ENCODE peak calls at places on chromosomes 2 and 18, in six cellular contexts. S is hepatocyte; W is tibial artery; K is heart left ventricle; E is CD8-positive, alpha-beta T cell; A is right lobe of liver. R is an unnamed sample.

GRCh38 chr2:106269591-106270291 is 75.6 kb upstream of the UXS1 start:
- DNase-seq in A (peak), W (peak), E (no peak), K (peak), S (no peak), R (no peak)

GRCh38 chr18:23540867-23541266 is 37.6 kb downstream of the RMC1 start:
- DNase-seq in A (no peak), K (no peak), S (no peak), E (no peak), W (no peak), R (no peak)

GRCh38 chr2:33001823-33002222 is 55.1 kb downstream of the LTBP1 start:
- DNase-seq in A (peak), K (no peak), E (no peak), S (no peak), W (no peak), R (no peak)

GRCh38 chr2:135993421-135993820 is 8.0 kb upstream of the DARS1 start:
- DNase-seq in W (no peak), A (no peak), E (no peak), K (no peak), S (no peak), R (no peak)

GRCh38 chr18:50879302-50880107 is 587 bp downstream of the ME2 start:
- DNase-seq in W (peak), A (no peak), K (peak), S (no peak), E (peak), R (peak)

GRCh38 chr2:20351555-20352229 is 1.0 kb upstream of the PUM2 start:
- DNase-seq in K (no peak), A (peak), E (no peak), W (no peak), S (peak), R (no peak)

GRCh38 chr18:33469699-33470098 is 29.2 kb upstream of the CCDC178 start:
- DNase-seq in S (no peak), K (no peak), A (no peak), E (no peak), W (no peak), R (no peak)

GRCh38 chr18:1049173-1049572 is 144.5 kb downstream of the ADCYAP1 start:
- DNase-seq in W (no peak), A (no peak), K (no peak), S (no peak), E (no peak), R (no peak)

DNA sequence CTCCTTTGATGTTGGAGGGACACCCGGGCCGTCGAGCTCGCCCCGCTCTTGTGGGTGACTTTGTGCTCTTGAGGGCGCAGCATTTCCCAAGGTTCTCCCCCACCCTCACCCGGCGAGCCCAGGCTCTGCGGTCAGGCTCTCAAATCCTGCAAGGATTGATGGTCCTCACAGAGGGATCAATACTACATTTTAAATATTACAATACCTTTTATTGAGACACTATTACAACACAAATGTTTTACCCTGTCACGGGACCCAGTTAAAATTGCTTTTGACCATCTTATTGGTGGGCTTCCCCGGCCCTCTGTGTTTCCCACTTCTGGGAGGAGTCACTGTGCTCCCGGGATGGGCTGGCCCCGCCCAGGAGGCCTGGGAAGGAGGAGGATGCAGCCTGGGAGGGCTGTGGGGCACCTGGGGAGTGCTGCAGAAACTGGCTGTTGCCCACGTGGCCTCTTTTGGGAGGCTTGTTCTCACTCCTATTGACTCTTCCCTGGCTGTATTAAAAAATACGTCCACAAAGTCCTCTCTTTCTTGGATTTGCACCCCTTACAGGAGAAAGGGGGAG is 222.7 kb downstream of the INSIG2 start:
- DNase-seq in E (no peak), S (peak), W (no peak), K (no peak), A (no peak), R (no peak)
- H3K4me3 ChIP-seq in E (peak), S (peak), W (no peak), K (peak), A (no peak), R (peak)

DNA sequence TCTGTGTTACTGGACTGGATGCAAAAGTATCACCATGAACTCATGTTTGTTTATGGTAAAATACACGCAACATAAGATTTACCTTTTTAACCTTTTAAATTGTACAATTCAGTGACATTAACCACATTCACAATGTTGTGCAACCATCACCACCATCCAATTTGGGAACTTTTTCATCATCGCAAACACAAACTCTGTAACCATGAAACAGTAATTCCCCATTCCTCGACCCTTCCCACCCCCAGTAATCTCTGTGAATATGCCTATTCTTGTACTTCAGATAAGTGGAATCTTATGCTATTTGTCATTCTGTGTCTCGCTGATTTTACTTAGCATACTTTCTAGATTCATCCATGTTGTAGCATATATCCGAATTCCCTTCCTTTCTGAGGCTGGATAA is 31.1 kb upstream of the EPAS1 start:
- DNase-seq in W (no peak), A (no peak), E (no peak), S (no peak), K (no peak), R (no peak)
- H3K4me3 ChIP-seq in W (no peak), A (no peak), E (no peak), S (no peak), K (no peak), R (no peak)

GRCh38 chr2:156538083-156538504 is 101.9 kb downstream of the GPD2 start:
- DNase-seq in E (no peak), A (no peak), W (no peak), S (no peak), K (no peak), R (peak)
- H3K4me3 ChIP-seq in E (no peak), A (no peak), W (no peak), S (no peak), K (no peak), R (no peak)

GRCh38 chr2:236969075-236969474 is 116.6 kb upstream of the COPS8 start:
- DNase-seq in K (no peak), E (no peak), W (no peak), S (no peak), A (peak), R (no peak)
- H3K4me3 ChIP-seq in K (no peak), E (no peak), W (no peak), S (no peak), A (no peak), R (no peak)

DNA sequence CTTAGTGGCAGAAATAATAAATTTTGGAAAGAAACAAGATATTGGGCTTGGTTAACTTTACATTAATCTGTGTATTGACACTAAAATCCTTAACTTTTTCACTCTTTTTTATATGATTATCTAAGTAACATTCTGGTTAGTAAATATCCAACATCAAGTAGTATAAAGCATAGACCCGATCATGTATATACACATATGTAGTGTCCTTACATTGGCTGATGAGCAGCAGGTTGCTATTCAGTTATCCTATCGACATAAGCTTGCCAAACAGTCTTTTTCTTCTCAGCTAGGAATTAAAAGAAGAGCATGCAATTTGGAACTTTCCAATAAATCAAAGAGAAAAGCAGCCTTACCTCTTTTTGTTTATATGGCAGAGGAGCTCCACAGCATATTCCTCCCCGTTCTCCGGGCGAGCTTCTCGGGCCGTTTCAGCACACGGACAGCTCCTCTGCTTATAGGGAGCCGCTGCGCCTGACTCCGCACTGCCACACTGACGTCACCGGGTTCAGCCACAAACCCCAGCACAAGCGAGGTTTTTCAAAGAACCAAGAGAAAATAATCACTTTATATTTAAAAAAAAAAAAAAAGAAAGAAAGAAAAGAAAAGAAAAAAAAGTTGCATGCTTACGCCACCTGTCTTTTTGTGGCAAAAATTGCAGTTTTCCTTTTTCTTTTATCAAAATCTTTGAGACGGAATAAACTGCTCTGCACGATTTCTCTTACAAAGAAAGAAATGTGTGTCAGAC is at the start of gene SCG2:
- DNase-seq in A (peak), E (no peak), S (peak), K (peak), W (peak), R (peak)
- H3K4me3 ChIP-seq in A (no peak), E (no peak), S (no peak), K (peak), W (no peak), R (peak)

GRCh38 chr2:68653034-68653433 is 9.7 kb downstream of the PROKR1 start:
- DNase-seq in S (no peak), K (no peak), A (no peak), E (no peak), W (no peak), R (no peak)
- H3K4me3 ChIP-seq in S (no peak), K (no peak), A (no peak), E (no peak), W (no peak), R (no peak)

GRCh38 chr18:10559566-10560456 is 34.0 kb downstream of the NAPG start:
- DNase-seq in W (no peak), K (no peak), S (no peak), E (no peak), A (no peak), R (no peak)
- H3K4me3 ChIP-seq in W (peak), K (peak), S (no peak), E (no peak), A (peak), R (peak)

GRCh38 chr18:22268641-22269128 is 99.3 kb downstream of the GATA6 start:
- DNase-seq in S (peak), E (no peak), K (no peak), A (no peak), W (no peak), R (no peak)

GRCh38 chr18:22271030-22271429 is 101.6 kb downstream of the GATA6 start:
- DNase-seq in W (no peak), E (no peak), S (no peak), A (no peak), K (no peak), R (no peak)

GRCh38 chr18:22267697-22268096 is 98.3 kb downstream of the GATA6 start:
- DNase-seq in K (peak), W (no peak), A (no peak), S (peak), E (no peak), R (no peak)

GRCh38 chr18:22265838-22266237 is 96.4 kb downstream of the GATA6 start:
- DNase-seq in A (no peak), S (no peak), K (no peak), E (no peak), W (no peak), R (no peak)

DNA sequence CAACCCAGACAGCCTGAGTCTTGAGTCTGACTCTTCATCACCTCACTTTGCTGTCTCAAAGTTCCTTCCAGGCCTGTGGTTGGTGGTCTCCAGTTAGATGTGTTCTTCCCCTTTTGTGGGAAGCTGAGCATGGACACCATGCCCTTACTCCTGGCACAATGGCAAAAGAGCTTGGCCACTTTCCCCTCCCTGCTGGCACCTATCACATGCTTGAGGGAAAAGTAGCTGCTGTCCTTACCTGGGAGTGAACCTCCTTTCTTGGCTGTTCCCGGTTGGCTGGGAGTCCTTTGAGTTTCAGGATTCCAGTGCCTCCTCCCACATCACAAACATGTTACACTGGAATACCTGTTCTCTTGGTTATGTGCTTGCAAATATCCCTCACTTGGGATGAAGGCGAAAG is 97.8 kb downstream of the GATA6 start:
- DNase-seq in E (no peak), S (no peak), W (no peak), A (no peak), K (no peak), R (no peak)
- H3K4me3 ChIP-seq in E (no peak), S (no peak), W (no peak), A (no peak), K (peak), R (no peak)

GRCh38 chr2:15593327-15593705 is 1.6 kb downstream of the DDX1 start:
- DNase-seq in W (no peak), S (no peak), K (no peak), E (no peak), A (no peak), R (no peak)
- H3K4me3 ChIP-seq in W (peak), S (peak), K (peak), E (no peak), A (no peak), R (peak)

GRCh38 chr18:73690222-73690621 is 457.4 kb downstream of the FBXO15 start:
- DNase-seq in W (no peak), E (no peak), A (no peak), S (no peak), K (no peak), R (no peak)
- H3K4me3 ChIP-seq in W (no peak), E (no peak), A (no peak), S (no peak), K (peak), R (no peak)